ENCODE peak calls at places on chromosomes 16 and 17, in five cellular contexts. U is NCI-H748 treated with DMSO at 0.1 percent for 48 hours, X is NCI-H1417, O is NCI-H82, F is iPS-NIHi11. V is an unnamed sample.

GRCh38 chr16:87840462-87840978 is 28.8 kb downstream of the SLC7A5 start:
- DNase-seq in U (no peak), F (no peak), O (no peak), X (no peak), V (no peak)

GRCh38 chr16:57677622-57678369 is 9.7 kb downstream of the ADGRG3 start:
- DNase-seq in X (peak), F (no peak), O (no peak), U (no peak), V (no peak)

GRCh38 chr16:83779881-83780280 is 27.9 kb upstream of the HSBP1 start:
- DNase-seq in O (no peak), F (no peak), X (no peak), U (no peak), V (peak)

GRCh38 chr17:32621612-32622312 is 135.0 kb downstream of the CDK5R1 start:
- DNase-seq in X (no peak), O (peak), F (peak), U (no peak), V (no peak)

GRCh38 chr16:58485184-58485887 is 14.6 kb upstream of the NDRG4 start:
- DNase-seq in U (no peak), X (peak), F (no peak), O (no peak), V (no peak)

GRCh38 chr17:79738643-79739042 is 7.9 kb downstream of the ENPP7 start:
- DNase-seq in F (no peak), O (no peak), X (no peak), U (no peak), V (no peak)

GRCh38 chr17:62705781-62706597 is 78.5 kb downstream of the MRC2 start:
- DNase-seq in O (no peak), X (peak), U (no peak), F (no peak), V (peak)

GRCh38 chr17:35293151-35293837 is 50.4 kb downstream of the SLFN5 start:
- DNase-seq in F (no peak), U (no peak), O (no peak), X (no peak), V (no peak)

GRCh38 chr16:64589836-64590235 is 532.0 kb downstream of the CDH11 start:
- DNase-seq in O (no peak), X (no peak), U (no peak), F (no peak), V (no peak)